ENCODE peak calls at places on chromosomes 12 and 14, in four cellular contexts. H is thoracic aorta, T is AG10803, D is neural progenitor cell. I is an unnamed sample.

GRCh38 chr14:23351681-23352505 is 794 bp downstream of the SLC22A17 start:
- DNase-seq in D (peak), T (no peak), H (no peak), I (peak)

GRCh38 chr12:9971158-9971557 is at the start of gene CLEC12A:
- DNase-seq in H (no peak), T (peak), D (no peak), I (no peak)

GRCh38 chr14:100581228-100582145 is 5.7 kb downstream of the BEGAIN start:
- DNase-seq in T (no peak), D (no peak), H (no peak), I (peak)

GRCh38 chr12:50222275-50222783 is 55.2 kb upstream of the CERS5 start:
- DNase-seq in H (peak), D (peak), T (peak), I (no peak)

GRCh38 chr14:95421741-95422140 is 94.7 kb downstream of the SYNE3 start:
- DNase-seq in T (no peak), D (no peak), H (no peak), I (peak)

GRCh38 chr14:50047274-50047676 is 69.1 kb downstream of the VCPKMT start:
- DNase-seq in T (no peak), H (no peak), D (no peak), I (no peak)

GRCh38 chr12:27015730-27016076 is 1.5 kb upstream of the TM7SF3 start:
- DNase-seq in D (no peak), H (no peak), T (peak), I (no peak)

GRCh38 chr12:95117178-95117599 is 43.8 kb upstream of the NR2C1 start:
- DNase-seq in T (peak), D (peak), H (no peak), I (no peak)

GRCh38 chr12:66008985-66009384 is 121.6 kb downstream of the LLPH start:
- DNase-seq in T (no peak), H (no peak), D (no peak), I (no peak)

GRCh38 chr14:84750763-84751554 is 779.0 kb upstream of the FLRT2 start:
- DNase-seq in H (no peak), T (peak), D (no peak), I (no peak)

GRCh38 chr14:63283501-63284248 is 35.1 kb downstream of the GPHB5 start:
- DNase-seq in D (no peak), T (peak), H (no peak), I (no peak)

GRCh38 chr12:40137252-40137651 is 31.4 kb upstream of the SLC2A13 start:
- DNase-seq in H (no peak), T (peak), D (no peak), I (no peak)

GRCh38 chr12:47725893-47726292 is 603 bp upstream of the ENDOU start:
- DNase-seq in T (peak), H (no peak), D (no peak), I (no peak)

GRCh38 chr12:89084751-89085150 is 267.6 kb downstream of the DUSP6 start:
- DNase-seq in H (no peak), D (no peak), T (peak), I (no peak)

I was measured in spleen.